ENCODE peak calls at places on chromosomes 6 and 20, in four cellular contexts. Y, T, J and A are unnamed samples.

GRCh38 chr20:23248524-23248923 is 102.1 kb upstream of the NXT1 start:
- DNase-seq in Y (no peak), T (no peak), J (no peak), A (no peak)

GRCh38 chr6:44267252-44267651 is 1.9 kb upstream of the NFKBIE start:
- DNase-seq in Y (no peak), T (no peak), J (no peak), A (no peak)

GRCh38 chr6:42021847-42022754 is 28.2 kb upstream of the TAF8 start:
- DNase-seq in Y (no peak), T (no peak), J (no peak), A (peak)

GRCh38 chr6:30683137-30683979 is 3.1 kb downstream of the PPP1R18 start:
- DNase-seq in Y (no peak), T (no peak), J (no peak), A (no peak)

GRCh38 chr20:1302578-1303541 is 26.1 kb downstream of the SDCBP2 start:
- DNase-seq in Y (no peak), T (peak), J (no peak), A (no peak)

GRCh38 chr20:45450097-45450818 is 19.3 kb upstream of the WFDC2 start:
- DNase-seq in Y (peak), T (peak), J (no peak), A (no peak)

GRCh38 chr6:912871-913663 is 220.1 kb upstream of the EXOC2 start:
- DNase-seq in Y (no peak), T (peak), J (no peak), A (no peak)

GRCh38 chr6:35319346-35320030 is 21.9 kb downstream of the DEF6 start:
- DNase-seq in Y (no peak), T (no peak), J (no peak), A (no peak)

GRCh38 chr20:46040902-46041535 is 12.0 kb downstream of the SLC12A5 start:
- DNase-seq in Y (no peak), T (peak), J (no peak), A (no peak)

GRCh38 chr6:95991906-95992305 is 23.9 kb upstream of the FUT9 start:
- DNase-seq in Y (no peak), T (no peak), J (no peak), A (no peak)

GRCh38 chr20:23161968-23162696 is 76.0 kb upstream of the CD93 start:
- DNase-seq in Y (no peak), T (no peak), J (peak), A (no peak)

GRCh38 chr6:28213213-28213523 is 11.9 kb upstream of the ZSCAN9 start:
- DNase-seq in Y (no peak), T (no peak), J (no peak), A (no peak)

GRCh38 chr20:44151621-44152416 is 35.2 kb downstream of the JPH2 start:
- DNase-seq in Y (no peak), T (peak), J (no peak), A (no peak)